ENCODE peak calls at places on chromosomes 2 and 18, in four cellular contexts. One of them, this sample, is unnamed.

GRCh38 chr18:78980279-78980771 is 707 bp downstream of the SALL3 start:
- DNase-seq in osteocyte: no peak
- DNase-seq in GM12865: no peak
- DNase-seq in LNCaP clone FGC: no peak
- DNase-seq in this sample: no peak

GRCh38 chr2:148876190-148876588 is 1.2 kb downstream of the KIF5C start:
- DNase-seq in LNCaP clone FGC: no peak
- DNase-seq in osteocyte: no peak
- DNase-seq in GM12865: peak
- DNase-seq in this sample: no peak

GRCh38 chr2:190804182-190804795 is 76.3 kb upstream of the GLS start:
- DNase-seq in osteocyte: no peak
- DNase-seq in LNCaP clone FGC: no peak
- DNase-seq in GM12865: no peak
- DNase-seq in this sample: peak

GRCh38 chr18:46268662-46269061 is 164.5 kb downstream of the HAUS1 start:
- DNase-seq in osteocyte: no peak
- DNase-seq in GM12865: no peak
- DNase-seq in LNCaP clone FGC: no peak
- DNase-seq in this sample: no peak

GRCh38 chr18:3148930-3149535 is 70.7 kb downstream of the MYOM1 start:
- DNase-seq in osteocyte: no peak
- DNase-seq in LNCaP clone FGC: no peak
- DNase-seq in GM12865: no peak
- DNase-seq in this sample: peak

GRCh38 chr2:158777077-158777476 is 18.0 kb upstream of the DAPL1 start:
- DNase-seq in LNCaP clone FGC: no peak
- DNase-seq in osteocyte: no peak
- DNase-seq in GM12865: no peak
- DNase-seq in this sample: no peak

GRCh38 chr2:207897541-207898353 is 127.6 kb downstream of the PLEKHM3 start:
- DNase-seq in GM12865: no peak
- DNase-seq in LNCaP clone FGC: no peak
- DNase-seq in osteocyte: no peak
- DNase-seq in this sample: no peak

GRCh38 chr18:49658871-49659378 is 97.1 kb downstream of the LIPG start:
- DNase-seq in LNCaP clone FGC: no peak
- DNase-seq in osteocyte: no peak
- DNase-seq in GM12865: no peak
- DNase-seq in this sample: no peak

GRCh38 chr18:54776282-54776977 is 51.8 kb upstream of the RAB27B start:
- DNase-seq in GM12865: peak
- DNase-seq in osteocyte: no peak
- DNase-seq in LNCaP clone FGC: no peak
- DNase-seq in this sample: peak

GRCh38 chr2:176445831-176446433 is 176.7 kb downstream of the MTX2 start:
- DNase-seq in LNCaP clone FGC: no peak
- DNase-seq in osteocyte: no peak
- DNase-seq in GM12865: no peak
- DNase-seq in this sample: peak
- TF ChIP-seq CTCF in LNCaP clone FGC: no peak
- TF ChIP-seq CTCF in osteocyte: no peak
- TF ChIP-seq CTCF in GM12865: no peak
- TF ChIP-seq CTCF in this sample: no peak

GRCh38 chr2:23600336-23600735 is 215.4 kb downstream of the KLHL29 start:
- DNase-seq in GM12865: no peak
- DNase-seq in LNCaP clone FGC: no peak
- DNase-seq in osteocyte: no peak
- DNase-seq in this sample: no peak
- TF ChIP-seq CTCF in GM12865: no peak
- TF ChIP-seq CTCF in LNCaP clone FGC: no peak
- TF ChIP-seq CTCF in osteocyte: no peak
- TF ChIP-seq CTCF in this sample: no peak

GRCh38 chr18:10515456-10515855 is 10.4 kb upstream of the NAPG start:
- DNase-seq in osteocyte: no peak
- DNase-seq in GM12865: no peak
- DNase-seq in LNCaP clone FGC: no peak
- DNase-seq in this sample: no peak

GRCh38 chr18:10519366-10519765 is 6.5 kb upstream of the NAPG start:
- DNase-seq in LNCaP clone FGC: no peak
- DNase-seq in osteocyte: no peak
- DNase-seq in GM12865: no peak
- DNase-seq in this sample: peak

GRCh38 chr18:10519999-10520935 is 5.6 kb upstream of the NAPG start:
- DNase-seq in osteocyte: peak
- DNase-seq in GM12865: peak
- DNase-seq in LNCaP clone FGC: peak
- DNase-seq in this sample: peak

GRCh38 chr18:10516078-10516477 is 9.7 kb upstream of the NAPG start:
- DNase-seq in GM12865: no peak
- DNase-seq in LNCaP clone FGC: no peak
- DNase-seq in osteocyte: no peak
- DNase-seq in this sample: no peak

DNA sequence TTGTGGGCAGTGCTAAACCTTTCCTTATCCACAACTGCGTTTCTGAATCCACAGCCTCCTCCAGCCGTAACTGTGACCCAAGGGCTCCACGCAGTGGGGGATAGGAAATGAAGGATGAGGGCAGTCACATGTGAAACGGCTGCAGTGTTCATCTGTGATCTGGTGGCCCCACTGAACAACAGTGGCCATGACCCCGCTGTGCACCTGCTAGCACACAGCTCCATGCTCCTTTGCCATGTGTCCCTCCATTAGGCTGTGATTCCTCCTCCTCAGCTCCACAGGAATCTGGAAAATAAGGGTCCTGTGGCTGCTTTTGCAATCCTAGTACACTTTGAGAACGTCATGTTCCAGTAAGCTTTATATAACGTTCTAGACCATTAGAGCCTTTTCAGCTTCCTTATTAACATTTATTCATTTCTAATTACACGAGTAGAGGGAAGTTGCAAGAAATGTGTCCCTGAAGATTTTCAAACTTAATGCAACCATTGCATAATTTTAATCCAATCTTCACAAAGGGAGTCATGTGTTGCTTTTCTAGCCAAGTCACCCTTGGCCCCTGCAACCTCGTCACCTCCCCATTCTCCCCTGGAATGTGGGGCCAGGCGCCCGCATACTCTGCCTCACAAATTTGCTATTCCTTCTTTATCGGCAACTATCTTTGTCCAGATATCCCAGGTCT is 7.1 kb upstream of the NAPG start:
- DNase-seq in GM12865: no peak
- DNase-seq in LNCaP clone FGC: no peak
- DNase-seq in osteocyte: no peak
- DNase-seq in this sample: peak
- TF ChIP-seq CTCF in GM12865: no peak
- TF ChIP-seq CTCF in LNCaP clone FGC: peak
- TF ChIP-seq CTCF in osteocyte: peak
- TF ChIP-seq CTCF in this sample: peak

DNA sequence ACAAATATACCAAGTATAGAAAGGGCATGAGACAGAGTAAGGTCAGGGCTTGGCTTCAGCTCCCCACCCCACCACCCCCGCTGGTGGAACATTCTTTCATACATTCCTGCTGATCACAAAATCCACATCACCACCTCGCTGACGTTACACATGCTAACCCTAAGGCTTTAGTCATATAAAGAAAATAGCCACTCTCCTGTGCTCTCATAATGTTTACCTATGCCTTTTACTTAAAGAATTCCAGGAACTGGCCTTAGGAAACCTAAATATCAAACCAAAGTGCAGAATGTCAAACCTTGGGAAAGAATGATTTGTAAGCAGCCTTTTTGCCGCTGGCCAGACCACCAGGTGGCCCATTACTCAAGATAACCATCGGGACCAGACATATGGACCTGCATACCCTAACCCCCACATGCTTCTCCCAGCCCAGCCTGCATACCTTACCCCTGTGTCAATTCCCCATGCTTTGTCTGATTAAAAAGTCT is 136.3 kb upstream of the SLC39A10 start:
- DNase-seq in LNCaP clone FGC: no peak
- DNase-seq in osteocyte: peak
- DNase-seq in GM12865: no peak
- DNase-seq in this sample: peak
- TF ChIP-seq CTCF in LNCaP clone FGC: no peak
- TF ChIP-seq CTCF in osteocyte: no peak
- TF ChIP-seq CTCF in GM12865: no peak
- TF ChIP-seq CTCF in this sample: no peak